ENCODE peak calls at places on chromosomes 16 and 17, in six cellular contexts. One of them, this sample, is unnamed.

GRCh38 chr17:76036497-76037380 is 9.6 kb upstream of the EVPL start:
- DNase-seq in SK-N-SH: peak; percentile 89
- DNase-seq in PC-3: no peak
- DNase-seq in IMR-90: peak; percentile 17
- DNase-seq in mesenchymal stem cell: no peak
- DNase-seq in MM.1S: no peak
- DNase-seq in this sample: no peak

GRCh38 chr17:58252141-58252540 is 13.8 kb downstream of the LPO start:
- DNase-seq in SK-N-SH: no peak
- DNase-seq in PC-3: no peak
- DNase-seq in IMR-90: no peak
- DNase-seq in mesenchymal stem cell: no peak
- DNase-seq in MM.1S: no peak
- DNase-seq in this sample: no peak

GRCh38 chr16:89210904-89211515 is 6.5 kb upstream of the ZNF778 start:
- DNase-seq in SK-N-SH: peak; percentile 33
- DNase-seq in PC-3: no peak
- DNase-seq in IMR-90: peak; percentile 27
- DNase-seq in mesenchymal stem cell: no peak
- DNase-seq in MM.1S: no peak
- DNase-seq in this sample: no peak

GRCh38 chr17:33927732-33928133 is 327.4 kb upstream of the CCL2 start:
- DNase-seq in SK-N-SH: peak; percentile 39
- DNase-seq in PC-3: peak; percentile 21
- DNase-seq in IMR-90: peak; percentile 29
- DNase-seq in mesenchymal stem cell: no peak
- DNase-seq in MM.1S: peak; percentile 9
- DNase-seq in this sample: no peak

GRCh38 chr17:48577946-48578615 is at the start of gene HOXB4:
- DNase-seq in SK-N-SH: no peak
- DNase-seq in PC-3: no peak
- DNase-seq in IMR-90: peak; percentile 88
- DNase-seq in mesenchymal stem cell: peak; percentile 88
- DNase-seq in MM.1S: peak; percentile 80
- DNase-seq in this sample: no peak

GRCh38 chr16:85092851-85093250 is 19.4 kb downstream of the CIBAR2 start:
- DNase-seq in SK-N-SH: no peak
- DNase-seq in PC-3: no peak
- DNase-seq in IMR-90: no peak
- DNase-seq in mesenchymal stem cell: no peak
- DNase-seq in MM.1S: no peak
- DNase-seq in this sample: no peak

GRCh38 chr16:72400257-72401078 is 228.5 kb upstream of the PMFBP1 start:
- DNase-seq in SK-N-SH: peak; percentile 54
- DNase-seq in PC-3: peak; percentile 58
- DNase-seq in IMR-90: peak; percentile 62
- DNase-seq in mesenchymal stem cell: peak; percentile 57
- DNase-seq in MM.1S: peak; percentile 31
- DNase-seq in this sample: peak; percentile 57

GRCh38 chr17:74390680-74391653 is 23.7 kb downstream of the GPR142 start:
- DNase-seq in SK-N-SH: no peak
- DNase-seq in PC-3: no peak
- DNase-seq in IMR-90: no peak
- DNase-seq in mesenchymal stem cell: no peak
- DNase-seq in MM.1S: no peak
- DNase-seq in this sample: no peak

GRCh38 chr16:12482821-12483220 is 320.9 kb downstream of the CPPED1 start:
- DNase-seq in SK-N-SH: no peak
- DNase-seq in PC-3: no peak
- DNase-seq in IMR-90: no peak
- DNase-seq in mesenchymal stem cell: no peak
- DNase-seq in MM.1S: no peak
- DNase-seq in this sample: no peak

GRCh38 chr17:69761767-69762321 is 313.2 kb upstream of the KCNJ16 start:
- DNase-seq in SK-N-SH: no peak
- DNase-seq in PC-3: peak; percentile 98
- DNase-seq in IMR-90: peak; percentile 99
- DNase-seq in mesenchymal stem cell: peak; percentile 96
- DNase-seq in MM.1S: no peak
- DNase-seq in this sample: no peak

GRCh38 chr17:41474863-41475262 is 6.1 kb downstream of the KRT35 start:
- DNase-seq in SK-N-SH: no peak
- DNase-seq in PC-3: no peak
- DNase-seq in IMR-90: no peak
- DNase-seq in mesenchymal stem cell: no peak
- DNase-seq in MM.1S: no peak
- DNase-seq in this sample: no peak

GRCh38 chr16:79362312-79362970 is 238.1 kb downstream of the MAF start:
- DNase-seq in SK-N-SH: no peak
- DNase-seq in PC-3: no peak
- DNase-seq in IMR-90: no peak
- DNase-seq in mesenchymal stem cell: no peak
- DNase-seq in MM.1S: peak; percentile 73
- DNase-seq in this sample: no peak

GRCh38 chr16:57987441-57988177 is 12.9 kb downstream of the ZNF319 start:
- DNase-seq in SK-N-SH: no peak
- DNase-seq in PC-3: no peak
- DNase-seq in IMR-90: no peak
- DNase-seq in mesenchymal stem cell: no peak
- DNase-seq in MM.1S: no peak
- DNase-seq in this sample: no peak

GRCh38 chr17:44934745-44935105 is 12.8 kb downstream of the KIF18B start:
- DNase-seq in SK-N-SH: peak; percentile 11
- DNase-seq in PC-3: no peak
- DNase-seq in IMR-90: no peak
- DNase-seq in mesenchymal stem cell: no peak
- DNase-seq in MM.1S: no peak
- DNase-seq in this sample: no peak

GRCh38 chr17:82236142-82236971 is 7.5 kb downstream of the SLC16A3 start:
- DNase-seq in SK-N-SH: peak; percentile 97
- DNase-seq in PC-3: peak; percentile 63
- DNase-seq in IMR-90: peak; percentile 47
- DNase-seq in mesenchymal stem cell: peak; percentile 64
- DNase-seq in MM.1S: peak; percentile 48
- DNase-seq in this sample: peak; percentile 68

GRCh38 chr17:75459590-75460267 is 3.3 kb downstream of the TMEM94 start:
- DNase-seq in SK-N-SH: no peak
- DNase-seq in PC-3: peak; percentile 85
- DNase-seq in IMR-90: no peak
- DNase-seq in mesenchymal stem cell: peak; percentile 76
- DNase-seq in MM.1S: peak; percentile 9
- DNase-seq in this sample: no peak

GRCh38 chr17:2212328-2212981 is 91.1 kb downstream of the SMG6 start:
- DNase-seq in SK-N-SH: no peak
- DNase-seq in PC-3: peak; percentile 81
- DNase-seq in IMR-90: peak; percentile 79
- DNase-seq in mesenchymal stem cell: peak; percentile 59
- DNase-seq in MM.1S: no peak
- DNase-seq in this sample: no peak

DNA sequence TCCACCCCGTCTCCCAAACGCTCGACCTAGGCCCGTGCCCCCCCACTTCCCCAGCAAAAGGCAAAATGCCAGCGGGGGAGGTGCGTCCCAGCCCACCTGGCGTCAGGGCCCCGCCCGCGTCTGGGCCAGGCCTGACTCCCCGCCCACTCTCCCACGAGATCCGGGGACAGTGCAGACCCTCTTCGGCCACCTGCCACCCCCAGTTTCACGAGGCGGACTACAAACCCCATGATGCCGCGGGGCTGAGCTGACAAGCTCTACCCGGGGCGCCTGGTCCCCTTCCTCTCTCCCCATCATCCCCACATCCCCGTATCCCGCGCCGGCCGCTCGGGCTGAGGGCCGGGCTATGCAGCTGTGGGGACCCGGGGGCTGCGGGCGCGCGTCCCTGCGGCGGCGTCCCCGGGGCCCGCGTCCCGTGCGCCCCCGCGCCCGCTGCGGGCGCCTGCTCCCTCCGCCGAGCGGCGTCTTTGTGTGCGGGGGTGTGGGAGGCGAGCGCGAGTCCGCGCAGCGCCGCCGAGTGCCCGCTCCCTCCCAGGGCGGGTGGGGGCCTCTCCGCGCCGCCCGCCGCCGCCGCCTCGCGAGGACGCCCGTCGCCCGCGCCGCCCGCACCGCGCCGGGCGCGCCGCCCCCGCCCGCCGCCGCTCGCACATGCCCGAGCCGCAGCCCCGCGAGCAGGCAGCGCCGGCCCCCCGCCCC is at the start of gene ANKRD13B:
- DNase-seq in SK-N-SH: peak; percentile 83
- DNase-seq in PC-3: no peak
- DNase-seq in IMR-90: no peak
- DNase-seq in mesenchymal stem cell: no peak
- DNase-seq in MM.1S: no peak
- DNase-seq in this sample: no peak
- H3K4me2 ChIP-seq in SK-N-SH: peak within 1 kb of the TSS; percentile 95
- H3K4me2 ChIP-seq in PC-3: peak within 1 kb of the TSS; percentile 89
- H3K4me2 ChIP-seq in IMR-90: peak within 1 kb of the TSS; percentile 86
- H3K4me2 ChIP-seq in mesenchymal stem cell: peak within 1 kb of the TSS; percentile 95
- H3K4me2 ChIP-seq in MM.1S: peak within 1 kb of the TSS; percentile 99
- H3K4me2 ChIP-seq in this sample: peak within 1 kb of the TSS; percentile 97

DNA sequence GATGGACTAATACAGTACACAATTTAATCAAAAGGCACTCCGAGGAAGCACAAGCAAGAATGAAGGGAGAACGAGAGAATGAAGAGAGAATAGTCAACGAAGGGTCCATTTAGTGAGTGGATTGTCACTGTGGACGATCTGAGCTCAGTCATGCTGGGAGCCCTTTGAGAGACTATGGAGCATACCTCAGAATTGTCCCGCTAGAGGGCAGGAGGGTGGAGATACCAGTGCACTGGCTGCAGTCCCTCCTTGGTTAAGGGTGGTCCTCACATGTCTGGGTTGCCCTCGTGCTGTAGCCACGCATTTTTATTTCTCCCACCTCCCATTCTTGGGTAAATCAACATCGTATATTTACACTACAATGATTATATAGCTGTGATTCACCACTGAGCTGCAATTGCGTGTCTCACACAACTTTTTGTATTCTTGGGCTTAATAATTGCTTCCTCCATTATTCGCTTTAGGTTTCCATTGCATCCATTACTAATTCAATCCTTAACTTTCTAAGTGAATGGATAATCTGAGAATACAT is 33.2 kb upstream of the FAM20A start:
- DNase-seq in SK-N-SH: no peak
- DNase-seq in PC-3: peak; percentile 74
- DNase-seq in IMR-90: no peak
- DNase-seq in mesenchymal stem cell: no peak
- DNase-seq in MM.1S: no peak
- DNase-seq in this sample: no peak
- H3K4me2 ChIP-seq in SK-N-SH: no peak overlapping the region
- H3K4me2 ChIP-seq in PC-3: no peak overlapping the region
- H3K4me2 ChIP-seq in IMR-90: no peak overlapping the region
- H3K4me2 ChIP-seq in mesenchymal stem cell: no peak overlapping the region
- H3K4me2 ChIP-seq in MM.1S: no peak overlapping the region
- H3K4me2 ChIP-seq in this sample: no peak overlapping the region

GRCh38 chr16:9053006-9053601 is 38.3 kb upstream of the HAPSTR1 start:
- DNase-seq in SK-N-SH: peak; percentile 86
- DNase-seq in PC-3: peak; percentile 32
- DNase-seq in IMR-90: peak; percentile 75
- DNase-seq in mesenchymal stem cell: peak; percentile 87
- DNase-seq in MM.1S: no peak
- DNase-seq in this sample: peak; percentile 82
- H3K4me2 ChIP-seq in SK-N-SH: no peak overlapping the region
- H3K4me2 ChIP-seq in PC-3: no peak overlapping the region
- H3K4me2 ChIP-seq in IMR-90: no peak overlapping the region
- H3K4me2 ChIP-seq in mesenchymal stem cell: no peak overlapping the region
- H3K4me2 ChIP-seq in MM.1S: peak overlapping the region; percentile 8
- H3K4me2 ChIP-seq in this sample: no peak overlapping the region

GRCh38 chr17:61183793-61184192 is 215.8 kb upstream of the TBX2 start:
- DNase-seq in SK-N-SH: no peak
- DNase-seq in PC-3: no peak
- DNase-seq in IMR-90: no peak
- DNase-seq in mesenchymal stem cell: no peak
- DNase-seq in MM.1S: no peak
- DNase-seq in this sample: no peak

GRCh38 chr17:61177351-61177750 is 222.3 kb upstream of the TBX2 start:
- DNase-seq in SK-N-SH: no peak
- DNase-seq in PC-3: no peak
- DNase-seq in IMR-90: no peak
- DNase-seq in mesenchymal stem cell: no peak
- DNase-seq in MM.1S: no peak
- DNase-seq in this sample: no peak

GRCh38 chr17:61175298-61176142 is 224.1 kb upstream of the TBX2 start:
- DNase-seq in SK-N-SH: peak; percentile 72
- DNase-seq in PC-3: no peak
- DNase-seq in IMR-90: no peak
- DNase-seq in mesenchymal stem cell: no peak
- DNase-seq in MM.1S: no peak
- DNase-seq in this sample: no peak

GRCh38 chr17:61178284-61178683 is 221.4 kb upstream of the TBX2 start:
- DNase-seq in SK-N-SH: no peak
- DNase-seq in PC-3: no peak
- DNase-seq in IMR-90: no peak
- DNase-seq in mesenchymal stem cell: no peak
- DNase-seq in MM.1S: no peak
- DNase-seq in this sample: no peak

DNA sequence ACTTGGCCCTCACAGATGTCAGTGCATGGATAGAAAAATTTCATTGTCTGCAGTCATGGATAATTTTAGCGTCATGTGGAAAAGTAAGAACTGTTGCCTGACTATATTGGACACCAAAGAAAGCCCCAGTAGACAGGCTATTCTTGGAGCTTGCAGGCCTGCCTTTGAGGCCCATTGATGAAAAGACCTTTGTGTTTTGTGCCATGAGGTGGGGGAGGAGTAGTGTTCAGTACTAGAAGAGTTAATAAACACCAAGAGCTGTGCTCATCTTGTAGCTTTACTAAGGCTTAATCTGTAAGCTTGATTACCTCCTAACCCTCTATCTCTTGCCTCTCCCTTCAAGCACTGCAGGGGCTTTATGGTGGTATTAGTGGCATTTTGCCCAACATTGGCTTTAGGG is 220.3 kb upstream of the TBX2 start:
- DNase-seq in SK-N-SH: no peak
- DNase-seq in PC-3: no peak
- DNase-seq in IMR-90: no peak
- DNase-seq in mesenchymal stem cell: no peak
- DNase-seq in MM.1S: no peak
- DNase-seq in this sample: peak; percentile 54
- H3K4me2 ChIP-seq in SK-N-SH: no peak overlapping the region
- H3K4me2 ChIP-seq in PC-3: no peak overlapping the region
- H3K4me2 ChIP-seq in IMR-90: no peak overlapping the region
- H3K4me2 ChIP-seq in mesenchymal stem cell: no peak overlapping the region
- H3K4me2 ChIP-seq in MM.1S: no peak overlapping the region
- H3K4me2 ChIP-seq in this sample: no peak overlapping the region

GRCh38 chr17:38874505-38875419 is 4.9 kb downstream of the LASP1 start:
- DNase-seq in SK-N-SH: no peak
- DNase-seq in PC-3: no peak
- DNase-seq in IMR-90: no peak
- DNase-seq in mesenchymal stem cell: no peak
- DNase-seq in MM.1S: no peak
- DNase-seq in this sample: no peak

GRCh38 chr17:38873646-38874380 is 4.0 kb downstream of the LASP1 start:
- DNase-seq in SK-N-SH: no peak
- DNase-seq in PC-3: no peak
- DNase-seq in IMR-90: no peak
- DNase-seq in mesenchymal stem cell: no peak
- DNase-seq in MM.1S: no peak
- DNase-seq in this sample: no peak

GRCh38 chr17:38872671-38873385 is 3.0 kb downstream of the LASP1 start:
- DNase-seq in SK-N-SH: no peak
- DNase-seq in PC-3: no peak
- DNase-seq in IMR-90: no peak
- DNase-seq in mesenchymal stem cell: no peak
- DNase-seq in MM.1S: no peak
- DNase-seq in this sample: no peak

GRCh38 chr17:38877130-38877851 is 7.4 kb downstream of the LASP1 start:
- DNase-seq in SK-N-SH: no peak
- DNase-seq in PC-3: no peak
- DNase-seq in IMR-90: no peak
- DNase-seq in mesenchymal stem cell: no peak
- DNase-seq in MM.1S: peak; percentile 52
- DNase-seq in this sample: no peak

GRCh38 chr17:38875477-38876080 is 5.7 kb downstream of the LASP1 start:
- DNase-seq in SK-N-SH: no peak
- DNase-seq in PC-3: no peak
- DNase-seq in IMR-90: no peak
- DNase-seq in mesenchymal stem cell: no peak
- DNase-seq in MM.1S: no peak
- DNase-seq in this sample: no peak
- H3K4me2 ChIP-seq in SK-N-SH: peak overlapping the region; percentile 95
- H3K4me2 ChIP-seq in PC-3: no peak overlapping the region
- H3K4me2 ChIP-seq in IMR-90: peak overlapping the region; percentile 31
- H3K4me2 ChIP-seq in mesenchymal stem cell: peak overlapping the region; percentile 33
- H3K4me2 ChIP-seq in MM.1S: no peak overlapping the region
- H3K4me2 ChIP-seq in this sample: no peak overlapping the region